ENCODE peak calls at places on chromosomes 3 and 15, in eight cellular contexts. U is astrocyte of the spinal cord; J is neuronal stem cell; T is activated CD8-positive, alpha-beta memory T cell treated with anti-CD3 and anti-CD28 coated beads, Interleukin-2, amount 50 U/mL, for 48 hours; L is nephron progenitor cell; Z is GM04504; F is breast epithelium; I is central memory CD4-positive, alpha-beta T cell. X is an unnamed sample.

GRCh38 chr3:50624634-50625033 is 7.7 kb downstream of the MAPKAPK3 start:
- DNase-seq in U (no peak), J (no peak), T (no peak), L (no peak), Z (no peak), F (no peak), I (no peak), X (peak; percentile 85)

GRCh38 chr3:100902572-100902971 is 90.6 kb downstream of the ABI3BP start:
- DNase-seq in U (no peak), J (no peak), T (no peak), L (no peak), Z (peak; percentile 90), F (no peak), I (no peak), X (peak; percentile 23)

GRCh38 chr3:150309557-150309956 is 98.5 kb upstream of the TSC22D2 start:
- DNase-seq in U (peak; percentile 64), J (no peak), T (no peak), L (no peak), Z (peak; percentile 42), F (no peak), I (no peak), X (peak; percentile 77)

GRCh38 chr3:144039661-144040060 is 68.0 kb downstream of the DIPK2A start:
- DNase-seq in U (no peak), J (no peak), T (no peak), L (no peak), Z (no peak), F (no peak), I (no peak), X (peak; percentile 68)

GRCh38 chr3:106534206-106534605 is 665.4 kb upstream of the CBLB start:
- DNase-seq in U (peak; percentile 94), J (no peak), T (peak; percentile 66), L (no peak), Z (no peak), F (no peak), I (peak; percentile 67), X (peak; percentile 74)

GRCh38 chr3:46878796-46879436 is 1.4 kb downstream of the PTH1R start:
- DNase-seq in U (no peak), J (peak; percentile 47), T (no peak), L (peak; percentile 35), Z (no peak), F (no peak), I (no peak), X (peak; percentile 7)

GRCh38 chr15:86256628-86257027 is 177.0 kb downstream of the AGBL1 start:
- DNase-seq in U (no peak), J (no peak), T (no peak), L (no peak), Z (no peak), F (no peak), I (no peak), X (no peak)

GRCh38 chr3:151553873-151554272 is 93.0 kb upstream of the IGSF10 start:
- DNase-seq in U (no peak), J (no peak), T (no peak), L (no peak), Z (peak; percentile 27), F (no peak), I (no peak), X (peak; percentile 62)

GRCh38 chr3:82790307-82791097 is 1029.1 kb upstream of the GBE1 start:
- DNase-seq in U (no peak), J (no peak), T (no peak), L (no peak), Z (no peak), F (no peak), I (no peak), X (no peak)

GRCh38 chr3:182760576-182761164 is 32.6 kb upstream of the ATP11B start:
- DNase-seq in U (no peak), J (no peak), T (no peak), L (no peak), Z (no peak), F (no peak), I (no peak), X (no peak)

GRCh38 chr3:43468141-43468540 is 153.7 kb downstream of the ANO10 start:
- DNase-seq in U (no peak), J (no peak), T (no peak), L (no peak), Z (no peak), F (no peak), I (no peak), X (no peak)

GRCh38 chr15:68584704-68585573 is 6.1 kb downstream of the CORO2B start:
- DNase-seq in U (no peak), J (no peak), T (no peak), L (no peak), Z (no peak), F (no peak), I (no peak), X (no peak)